ENCODE peak calls at places on chromosome 16, in nine cellular contexts. M is nephron progenitor cell; L is GM13977; I is BJ; F is CD4-positive, alpha-beta T cell; P is GM20000; S is AG10803; H is OCI-LY7; Z is left lung. D is an unnamed sample.

GRCh38 chr16:24838554-24839266 is 7.1 kb upstream of the SLC5A11 start:
- DNase-seq in Z (no peak), L (no peak), I (no peak), M (no peak), S (peak), P (no peak), H (no peak), F (no peak), D (no peak)

GRCh38 chr16:49127103-49127502 is 154.5 kb downstream of the CBLN1 start:
- DNase-seq in L (no peak), S (no peak), H (peak), I (no peak), F (no peak), Z (no peak), P (peak), M (peak), D (no peak)

GRCh38 chr16:53949716-53950410 is 245.9 kb downstream of the FTO start:
- DNase-seq in I (no peak), P (peak), L (peak), M (no peak), Z (no peak), F (no peak), H (no peak), S (no peak), D (no peak)

GRCh38 chr16:89921131-89921698 is 1.9 kb upstream of the TUBB3 start:
- DNase-seq in H (peak), P (no peak), Z (no peak), I (no peak), L (no peak), F (no peak), S (no peak), M (no peak), D (no peak)

GRCh38 chr16:68902376-68903345 is 59.3 kb downstream of the TANGO6 start:
- DNase-seq in L (peak), M (peak), I (no peak), F (no peak), H (peak), S (peak), Z (no peak), P (peak), D (no peak)

GRCh38 chr16:29900102-29900887 is at the start of gene ASPHD1:
- DNase-seq in H (peak), S (peak), L (peak), Z (peak), P (peak), M (peak), F (peak), I (no peak), D (peak)

GRCh38 chr16:4935231-4935855 is 1.6 kb downstream of the PPL start:
- DNase-seq in P (no peak), M (no peak), Z (peak), I (peak), L (no peak), S (peak), H (no peak), F (no peak), D (no peak)

GRCh38 chr16:15988268-15989013 is 39.0 kb downstream of the ABCC1 start:
- DNase-seq in S (no peak), H (no peak), Z (no peak), L (no peak), F (no peak), M (no peak), I (no peak), P (no peak), D (no peak)

GRCh38 chr16:77307764-77308561 is 108.8 kb downstream of the SYCE1L start:
- DNase-seq in S (peak), H (no peak), L (peak), F (no peak), P (no peak), Z (no peak), I (no peak), M (no peak), D (no peak)

GRCh38 chr16:68760671-68761275 is 23.7 kb downstream of the CDH1 start:
- DNase-seq in I (no peak), Z (no peak), P (peak), S (no peak), L (peak), F (no peak), M (no peak), H (peak), D (no peak)

GRCh38 chr16:58661199-58661830 is 23.3 kb downstream of the SLC38A7 start:
- DNase-seq in M (peak), P (peak), Z (peak), H (peak), F (no peak), L (peak), I (peak), S (peak), D (no peak)

GRCh38 chr16:57192720-57193486 is 6.8 kb downstream of the RSPRY1 start:
- DNase-seq in Z (no peak), L (peak), S (peak), M (no peak), F (no peak), I (no peak), H (no peak), P (peak), D (no peak)

GRCh38 chr16:85136213-85136704 is 24.0 kb upstream of the CIBAR2 start:
- DNase-seq in H (peak), I (no peak), S (no peak), F (no peak), M (peak), P (peak), L (peak), Z (peak), D (no peak)

GRCh38 chr16:14489460-14489859 is 140.6 kb downstream of the PARN start:
- DNase-seq in H (peak), L (no peak), Z (no peak), S (peak), I (no peak), M (no peak), P (no peak), F (no peak), D (no peak)
- TF ChIP-seq CTCF in H (peak), L (no peak), Z (no peak), S (peak), I (peak), M (peak), P (no peak), F (no peak), D (no peak)

GRCh38 chr16:66278111-66278531 is 88.4 kb upstream of the CDH5 start:
- DNase-seq in M (no peak), P (no peak), L (no peak), H (no peak), Z (peak), S (no peak), I (no peak), F (no peak), D (no peak)

GRCh38 chr16:66275795-66276428 is 90.6 kb upstream of the CDH5 start:
- DNase-seq in M (peak), F (no peak), Z (no peak), L (peak), P (peak), H (peak), S (peak), I (no peak), D (no peak)

GRCh38 chr16:66274335-66275110 is 92.0 kb upstream of the CDH5 start:
- DNase-seq in I (no peak), S (peak), M (no peak), Z (no peak), P (no peak), L (peak), H (peak), F (no peak), D (no peak)

GRCh38 chr16:66277311-66278070 is 89.0 kb upstream of the CDH5 start:
- DNase-seq in H (no peak), Z (no peak), P (no peak), M (no peak), I (no peak), F (no peak), L (no peak), S (no peak), D (no peak)

GRCh38 chr16:66278604-66279262 is 87.8 kb upstream of the CDH5 start:
- DNase-seq in M (no peak), Z (no peak), P (no peak), H (no peak), F (no peak), S (no peak), I (no peak), L (no peak), D (no peak)
- TF ChIP-seq CTCF in M (no peak), Z (no peak), P (no peak), H (peak), F (no peak), S (no peak), I (no peak), L (no peak), D (no peak)

GRCh38 chr16:47979783-47980182 is 176.0 kb downstream of the ABCC12 start:
- DNase-seq in F (no peak), I (no peak), M (no peak), S (no peak), Z (no peak), L (no peak), H (no peak), P (no peak), D (no peak)

GRCh38 chr16:47983999-47984580 is 171.7 kb downstream of the ABCC12 start:
- DNase-seq in M (no peak), F (no peak), I (no peak), S (no peak), L (no peak), H (no peak), P (no peak), Z (no peak), D (no peak)

GRCh38 chr16:47987136-47987535 is 168.7 kb downstream of the ABCC12 start:
- DNase-seq in Z (no peak), P (no peak), F (no peak), H (no peak), L (no peak), S (no peak), M (no peak), I (no peak), D (no peak)

GRCh38 chr16:47986031-47986430 is 169.8 kb downstream of the ABCC12 start:
- DNase-seq in S (no peak), L (no peak), M (no peak), P (no peak), H (no peak), I (no peak), Z (no peak), F (no peak), D (no peak)

GRCh38 chr16:47984669-47985068 is 171.1 kb downstream of the ABCC12 start:
- DNase-seq in F (no peak), H (no peak), P (no peak), S (no peak), Z (no peak), L (no peak), M (no peak), I (no peak), D (no peak)
- TF ChIP-seq CTCF in F (no peak), H (no peak), P (no peak), S (no peak), Z (no peak), L (no peak), M (no peak), I (no peak), D (no peak)

DNA sequence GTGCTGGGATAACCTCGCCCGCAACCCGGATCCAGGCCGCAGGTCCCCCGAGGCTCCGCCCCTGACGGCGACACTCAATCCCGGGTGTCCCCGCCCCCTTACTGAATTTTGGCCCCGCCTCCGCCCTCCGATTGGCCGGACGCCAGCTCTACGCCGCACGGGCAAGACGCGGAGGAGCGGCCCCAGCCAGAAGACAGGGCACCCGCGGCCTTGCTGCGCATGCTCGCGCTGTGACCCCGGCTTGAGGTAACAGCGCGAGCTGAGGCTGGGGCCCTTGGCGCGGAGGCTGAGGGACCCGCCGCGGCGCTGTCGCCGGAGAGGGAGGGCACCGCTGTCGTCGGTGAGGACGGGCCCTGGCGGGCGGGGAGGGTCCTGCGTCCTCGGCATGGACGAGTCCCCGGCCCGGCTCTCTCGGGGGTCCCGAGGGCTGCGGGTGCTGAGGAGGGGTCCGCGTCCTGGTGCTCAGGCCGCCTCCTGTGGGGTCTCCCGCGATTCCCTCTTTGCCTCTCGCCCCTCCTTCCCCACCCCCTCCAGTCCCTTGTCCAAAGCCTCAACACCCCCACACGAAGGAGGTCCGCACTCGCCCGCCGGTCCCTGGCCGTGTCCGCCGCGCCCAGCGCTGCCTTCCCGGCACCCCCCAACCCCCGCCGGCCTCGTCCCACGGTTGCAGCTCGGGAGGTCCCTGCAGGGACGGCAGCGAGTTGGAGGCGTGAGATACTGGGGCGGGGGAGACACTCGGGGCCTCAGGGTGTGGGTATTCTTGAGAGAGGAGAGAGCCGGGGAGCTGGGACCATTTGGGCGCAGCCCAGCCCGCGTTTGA is at the start of gene FLYWCH2:
- DNase-seq in P (peak), F (peak), S (peak), I (peak), M (peak), H (peak), Z (peak), L (peak), D (peak)
- TF ChIP-seq CTCF in P (no peak), F (no peak), S (no peak), I (no peak), M (no peak), H (no peak), Z (no peak), L (no peak), D (no peak)